ENCODE peak calls at places on chromosomes 7 and 10, in five cellular contexts. P is heart right ventricle, V is colonic mucosa, J is PC-3, C is tibial artery. H is an unnamed sample.

GRCh38 chr7:87851242-87851641 is 24.9 kb downstream of the SLC25A40 start:
- DNase-seq in P (no peak), V (no peak), J (no peak), C (no peak), H (no peak)

GRCh38 chr7:15606561-15606960 is 44.7 kb upstream of the AGMO start:
- DNase-seq in P (no peak), V (no peak), J (no peak), C (no peak), H (no peak)

GRCh38 chr7:51774178-51774577 is 457.6 kb upstream of the COBL start:
- DNase-seq in P (no peak), V (no peak), J (no peak), C (no peak), H (no peak)

GRCh38 chr7:23244335-23244635 is 2.3 kb upstream of the GPNMB start:
- DNase-seq in P (no peak), V (no peak), J (no peak), C (no peak), H (no peak)

GRCh38 chr7:94297397-94297838 is 97.3 kb upstream of the COL1A2 start:
- DNase-seq in P (peak; percentile 47), V (peak; percentile 28), J (peak; percentile 64), C (peak; percentile 93), H (no peak)

GRCh38 chr10:28668363-28669226 is 8.7 kb upstream of the BAMBI start:
- DNase-seq in P (peak; percentile 63), V (peak; percentile 56), J (no peak), C (peak; percentile 76), H (peak; percentile 58)

GRCh38 chr10:68153473-68154210 is 44.4 kb downstream of the MYPN start:
- DNase-seq in P (no peak), V (peak; percentile 32), J (peak; percentile 100), C (no peak), H (no peak)

GRCh38 chr7:144863320-144863647 is 27.4 kb upstream of the TPK1 start:
- DNase-seq in P (no peak), V (no peak), J (no peak), C (no peak), H (no peak)

GRCh38 chr10:110600487-110601101 is 33.1 kb downstream of the SMC3 start:
- DNase-seq in P (no peak), V (no peak), J (peak; percentile 70), C (no peak), H (no peak)

GRCh38 chr10:99654791-99655190 is 4.5 kb upstream of the ENTPD7 start:
- DNase-seq in P (no peak), V (no peak), J (peak; percentile 56), C (no peak), H (no peak)

GRCh38 chr10:49135575-49136313 is 1.9 kb upstream of the FAM170B start:
- DNase-seq in P (no peak), V (no peak), J (no peak), C (no peak), H (no peak)

GRCh38 chr7:95470452-95470851 is 15.3 kb upstream of the ASB4 start:
- DNase-seq in P (no peak), V (peak; percentile 19), J (peak; percentile 22), C (no peak), H (no peak)

GRCh38 chr7:66961096-66961495 is 34.3 kb downstream of the SBDS start:
- DNase-seq in P (no peak), V (no peak), J (no peak), C (no peak), H (no peak)

GRCh38 chr7:87797798-87798403 is 78.3 kb downstream of the SLC25A40 start:
- DNase-seq in P (no peak), V (no peak), J (peak; percentile 68), C (no peak), H (no peak)

GRCh38 chr10:30784896-30785605 is 155.5 kb upstream of the LYZL2 start:
- DNase-seq in P (peak; percentile 84), V (peak; percentile 44), J (no peak), C (peak; percentile 92), H (no peak)

GRCh38 chr10:11793762-11794479 is 29.2 kb upstream of the PROSER2 start:
- DNase-seq in P (no peak), V (no peak), J (peak; percentile 89), C (no peak), H (no peak)

GRCh38 chr7:72709909-72710308 is 118.1 kb downstream of the TYW1B start:
- DNase-seq in P (no peak), V (no peak), J (no peak), C (no peak), H (no peak)

GRCh38 chr7:112272921-112273561 is 66.5 kb downstream of the ZNF277 start:
- DNase-seq in P (peak; percentile 21), V (no peak), J (no peak), C (no peak), H (no peak)

GRCh38 chr10:27072436-27073114 is 27.7 kb downstream of the ANKRD26 start:
- DNase-seq in P (no peak), V (no peak), J (no peak), C (no peak), H (no peak)

GRCh38 chr7:85095816-85096215 is 91.0 kb downstream of the SEMA3D start:
- DNase-seq in P (no peak), V (no peak), J (no peak), C (no peak), H (no peak)
- H3K4me1 ChIP-seq in P (peaks cover 13% of the 10 kb centered on the region), V (no peaks in the 10 kb centered on the region), J (no peaks in the 10 kb centered on the region), C (peaks cover 10% of the 10 kb centered on the region), H (no peaks in the 10 kb centered on the region)

GRCh38 chr7:140417456-140418155 is 13.7 kb downstream of the RAB19 start:
- DNase-seq in P (no peak), V (no peak), J (no peak), C (no peak), H (no peak)

GRCh38 chr7:140418653-140419052 is 14.8 kb downstream of the RAB19 start:
- DNase-seq in P (no peak), V (no peak), J (no peak), C (no peak), H (no peak)

GRCh38 chr7:140415361-140415760 is 11.5 kb downstream of the RAB19 start:
- DNase-seq in P (no peak), V (no peak), J (no peak), C (no peak), H (no peak)

GRCh38 chr7:140421521-140421920 is 17.7 kb downstream of the RAB19 start:
- DNase-seq in P (no peak), V (no peak), J (no peak), C (no peak), H (no peak)

GRCh38 chr7:140416560-140416959 is 12.7 kb downstream of the RAB19 start:
- DNase-seq in P (no peak), V (peak; percentile 68), J (no peak), C (no peak), H (no peak)
- H3K27me3 ChIP-seq in P (peaks cover 8% of the 10 kb centered on the region), V (no peaks in the 10 kb centered on the region), J (no peaks in the 10 kb centered on the region), C (peaks cover 20% of the 10 kb centered on the region), H (no peaks in the 10 kb centered on the region)

DNA sequence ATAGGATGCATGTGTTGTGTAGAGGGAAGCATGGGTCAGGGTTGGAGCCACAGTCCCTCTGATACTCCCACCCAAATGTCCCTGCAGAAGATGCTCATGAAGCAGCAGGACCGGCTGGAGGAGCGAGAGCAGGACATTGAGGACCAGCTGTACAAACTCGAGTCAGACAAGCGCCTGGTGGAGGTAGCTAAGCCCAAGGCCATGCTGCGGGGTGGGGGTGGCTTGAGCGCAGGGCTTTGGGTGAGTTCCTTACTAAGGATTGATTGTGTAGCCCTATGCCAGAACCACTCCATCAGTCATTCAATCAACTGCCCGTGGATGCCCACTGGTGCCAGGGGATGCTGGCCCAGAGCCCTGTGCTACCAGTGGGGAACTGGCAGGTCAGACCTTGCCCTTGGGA is 10.3 kb downstream of the TRIM8 start:
- DNase-seq in P (no peak), V (no peak), J (no peak), C (no peak), H (no peak)
- TF ChIP-seq CTCF in P (no peak), V (no peak), J (no peak), C (no peak), H (no peak)

GRCh38 chr10:3779146-3779707 is 5.8 kb downstream of the KLF6 start:
- DNase-seq in P (no peak), V (peak; percentile 18), J (no peak), C (no peak), H (no peak)
- H3K4me1 ChIP-seq in P (peaks cover 74% of the 10 kb centered on the region), V (peaks cover 14% of the 10 kb centered on the region), J (peaks cover 65% of the 10 kb centered on the region), C (peaks cover 63% of the 10 kb centered on the region), H (peaks cover 21% of the 10 kb centered on the region)

DNA sequence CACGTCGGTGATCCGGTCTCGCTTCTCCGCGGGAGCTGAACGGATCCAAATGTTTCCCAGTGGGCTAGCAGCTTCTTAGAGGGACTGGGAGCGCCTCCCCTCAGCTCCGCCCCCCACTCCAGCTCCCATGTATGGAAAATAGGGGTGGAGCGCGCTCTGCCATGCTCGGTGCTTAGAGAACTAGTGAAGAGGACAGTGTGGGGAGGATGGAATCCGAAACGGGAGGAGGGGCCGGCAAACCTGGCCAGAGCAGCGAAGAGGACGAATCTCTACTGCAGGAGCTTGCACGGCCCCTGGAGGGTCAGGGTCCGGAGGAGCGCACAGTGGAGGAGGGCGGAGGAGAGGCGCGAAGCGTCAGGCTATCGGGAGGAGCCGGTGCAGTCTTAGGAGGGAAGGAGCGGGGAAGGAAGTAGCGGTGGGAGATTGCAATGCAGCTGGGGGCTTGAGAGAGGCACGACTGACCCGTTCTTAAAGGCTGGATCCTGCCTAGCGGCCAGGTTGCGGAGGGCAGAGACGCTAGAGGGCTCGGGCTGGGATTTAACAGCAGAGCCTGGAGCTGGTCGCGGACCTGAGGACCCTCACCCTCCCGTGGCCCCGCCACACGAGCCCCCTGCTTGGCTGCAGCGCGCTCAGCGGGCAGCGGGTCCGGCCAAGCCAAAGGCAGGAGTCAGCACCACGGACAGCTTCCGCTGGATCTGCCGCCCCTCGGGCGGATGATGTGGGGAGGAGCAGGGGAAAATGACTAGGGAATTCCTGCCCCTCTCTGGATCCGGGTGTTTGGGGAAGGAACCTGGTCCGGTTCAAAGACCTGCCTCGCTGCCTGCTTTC is at the start of gene PRLHR:
- DNase-seq in P (no peak), V (no peak), J (no peak), C (peak; percentile 63), H (no peak)
- H3K27me3 ChIP-seq in P (peaks cover 84% of the 10 kb centered on the region), V (peaks cover 27% of the 10 kb centered on the region), J (peaks cover 9% of the 10 kb centered on the region), C (peaks cover 75% of the 10 kb centered on the region), H (peaks cover 88% of the 10 kb centered on the region)

GRCh38 chr10:58517481-58518355 is 5.0 kb downstream of the BICC1 start:
- DNase-seq in P (no peak), V (no peak), J (peak; percentile 23), C (no peak), H (no peak)

GRCh38 chr10:58515296-58515956 is 2.8 kb downstream of the BICC1 start:
- DNase-seq in P (no peak), V (no peak), J (peak; percentile 58), C (no peak), H (no peak)

GRCh38 chr10:58516118-58516517 is 3.4 kb downstream of the BICC1 start:
- DNase-seq in P (no peak), V (no peak), J (peak; percentile 82), C (no peak), H (no peak)

GRCh38 chr10:58518775-58519174 is 6.1 kb downstream of the BICC1 start:
- DNase-seq in P (no peak), V (no peak), J (peak; percentile 57), C (no peak), H (no peak)

DNA sequence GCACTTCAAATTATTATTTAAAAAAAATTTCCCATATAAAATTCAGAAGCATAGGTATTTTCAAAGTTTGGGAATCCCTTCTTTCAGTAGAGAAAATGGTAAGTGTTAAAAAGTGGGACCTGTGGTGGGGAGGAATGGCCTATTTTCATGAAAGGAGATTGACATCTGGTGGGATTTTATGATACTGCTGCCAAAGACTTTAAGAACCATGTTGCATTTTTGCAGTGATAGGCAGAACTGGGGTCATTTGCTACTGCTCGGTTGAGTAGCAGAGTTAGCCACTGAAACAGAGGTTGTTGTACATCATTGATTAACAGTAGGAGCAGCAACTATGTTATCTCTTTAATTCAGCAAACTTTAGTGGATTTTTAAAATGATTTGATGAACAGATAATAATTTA is 4.4 kb downstream of the BICC1 start:
- DNase-seq in P (no peak), V (no peak), J (peak; percentile 17), C (no peak), H (no peak)
- TF ChIP-seq CTCF in P (no peak), V (no peak), J (peak; percentile 42), C (no peak), H (no peak)

GRCh38 chr10:80319318-80319717 is 29.9 kb upstream of the MAT1A start:
- DNase-seq in P (no peak), V (no peak), J (no peak), C (no peak), H (no peak)
- H3K4me1 ChIP-seq in P (no peaks in the 10 kb centered on the region), V (no peaks in the 10 kb centered on the region), J (no peaks in the 10 kb centered on the region), C (no peaks in the 10 kb centered on the region), H (no peaks in the 10 kb centered on the region)